ENCODE peak calls at places on chromosomes 5 and 9, in four cellular contexts. G is endothelial cell of umbilical vein, I is SJCRH30, R is suprapubic skin. S is an unnamed sample.
A peak's percentile ranks its signal among the peaks of the same experiment; 100 is the strongest.

GRCh38 chr9:125295642-125296041 is 34.0 kb downstream of the GAPVD1 start:
- DNase-seq in G (no peak), I (no peak), R (no peak), S (no peak)

GRCh38 chr9:136847065-136847826 is 2.0 kb upstream of the PHPT1 start:
- DNase-seq in G (peak; percentile 54), I (no peak), R (no peak), S (no peak)

GRCh38 chr5:123044926-123045617 is 8.5 kb upstream of the PPIC start:
- DNase-seq in G (no peak), I (no peak), R (no peak), S (no peak)

GRCh38 chr5:158654415-158654814 is 445.3 kb downstream of the EBF1 start:
- DNase-seq in G (no peak), I (no peak), R (no peak), S (no peak)

GRCh38 chr9:306907-307306 is 92.2 kb downstream of the DOCK8 start:
- DNase-seq in G (no peak), I (no peak), R (no peak), S (no peak)

GRCh38 chr5:135456238-135457099 is 4.3 kb upstream of the TIFAB start:
- DNase-seq in G (no peak), I (no peak), R (peak; percentile 71), S (no peak)

GRCh38 chr5:69493235-69493925 is 790 bp downstream of the OCLN start:
- DNase-seq in G (peak; percentile 44), I (peak; percentile 79), R (no peak), S (peak; percentile 14)

GRCh38 chr9:86077286-86077685 is 22.1 kb downstream of the GOLM1 start:
- DNase-seq in G (no peak), I (no peak), R (no peak), S (no peak)

GRCh38 chr5:55899344-55899743 is 48.2 kb downstream of the IL31RA start:
- DNase-seq in G (no peak), I (no peak), R (no peak), S (no peak)

GRCh38 chr5:139376364-139376763 is 6.7 kb downstream of the SLC23A1 start:
- DNase-seq in G (no peak), I (no peak), R (no peak), S (no peak)

GRCh38 chr5:94174748-94175411 is 433.5 kb upstream of the POU5F2 start:
- DNase-seq in G (no peak), I (no peak), R (no peak), S (no peak)

GRCh38 chr5:172672696-172673095 is 31.6 kb downstream of the NEURL1B start:
- DNase-seq in G (no peak), I (no peak), R (no peak), S (no peak)

GRCh38 chr9:114437401-114437893 is 49.7 kb upstream of the AKNA start:
- DNase-seq in G (no peak), I (no peak), R (no peak), S (no peak)

GRCh38 chr9:137795156-137795666 is 82.4 kb upstream of the CACNA1B start:
- DNase-seq in G (no peak), I (no peak), R (no peak), S (no peak)

GRCh38 chr9:105818903-105819302 is 124.6 kb downstream of the TMEM38B start:
- DNase-seq in G (no peak), I (no peak), R (no peak), S (no peak)

GRCh38 chr5:14534773-14535172 is 46.8 kb upstream of the OTULINL start:
- DNase-seq in G (no peak), I (peak; percentile 65), R (no peak), S (no peak)

GRCh38 chr5:142438573-142438972 is 113.8 kb upstream of the SPRY4 start:
- DNase-seq in G (no peak), I (no peak), R (no peak), S (no peak)

GRCh38 chr5:143002459-143003327 is 232.5 kb downstream of the ARHGAP26 start:
- DNase-seq in G (peak; percentile 97), I (no peak), R (no peak), S (no peak)

GRCh38 chr9:120308495-120308894 is 271.5 kb downstream of the CDK5RAP2 start:
- DNase-seq in G (no peak), I (no peak), R (peak; percentile 58), S (no peak)

GRCh38 chr9:128553695-128554094 is 1.3 kb downstream of the SPTAN1 start:
- DNase-seq in G (peak; percentile 56), I (no peak), R (no peak), S (no peak)

GRCh38 chr5:119750887-119751733 is 121.8 kb downstream of the FAM170A start:
- DNase-seq in G (no peak), I (no peak), R (no peak), S (no peak)

GRCh38 chr5:176948458-176948857 is 49.3 kb upstream of the HK3 start:
- DNase-seq in G (peak; percentile 62), I (no peak), R (no peak), S (no peak)

GRCh38 chr5:1315709-1316587 is 21.1 kb upstream of the TERT start:
- DNase-seq in G (no peak), I (peak; percentile 18), R (peak; percentile 78), S (no peak)

GRCh38 chr5:107365355-107366109 is 305.2 kb downstream of the EFNA5 start:
- DNase-seq in G (peak; percentile 55), I (no peak), R (no peak), S (no peak)

GRCh38 chr5:169840405-169840804 is 139.9 kb downstream of the INSYN2B start:
- DNase-seq in G (no peak), I (no peak), R (no peak), S (no peak)

GRCh38 chr9:73204910-73205309 is 53.2 kb downstream of the ANXA1 start:
- DNase-seq in G (no peak), I (no peak), R (no peak), S (no peak)

GRCh38 chr9:77488439-77489126 is 159.5 kb downstream of the GNA14 start:
- DNase-seq in G (peak; percentile 18), I (no peak), R (no peak), S (peak; percentile 18)

GRCh38 chr5:65142007-65142406 is 339.7 kb downstream of the ADAMTS6 start:
- DNase-seq in G (no peak), I (peak; percentile 47), R (no peak), S (no peak)

GRCh38 chr5:172739385-172739784 is 31.6 kb downstream of the DUSP1 start:
- DNase-seq in G (no peak), I (no peak), R (no peak), S (no peak)

GRCh38 chr9:31996331-31996730 is 388.1 kb upstream of the ACO1 start:
- DNase-seq in G (no peak), I (no peak), R (no peak), S (no peak)

GRCh38 chr9:4289411-4290380 is 10.2 kb downstream of the GLIS3 start:
- DNase-seq in G (peak; percentile 43), I (no peak), R (no peak), S (no peak)

GRCh38 chr5:2137444-2138050 is 254.8 kb upstream of the IRX4 start:
- DNase-seq in G (no peak), I (no peak), R (no peak), S (no peak)

GRCh38 chr9:114442022-114442421 is 54.2 kb upstream of the AKNA start:
- DNase-seq in G (no peak), I (no peak), R (no peak), S (no peak)

GRCh38 chr9:26264709-26265601 is 586.7 kb upstream of the TUSC1 start:
- DNase-seq in G (peak; percentile 51), I (no peak), R (no peak), S (no peak)

GRCh38 chr5:143051244-143052058 is 281.3 kb downstream of the ARHGAP26 start:
- DNase-seq in G (no peak), I (no peak), R (no peak), S (no peak)

GRCh38 chr5:56142620-56143431 is 90.3 kb downstream of the ANKRD55 start:
- DNase-seq in G (no peak), I (no peak), R (no peak), S (no peak)

GRCh38 chr5:927172-928015 is 34.7 kb downstream of the TRIP13 start:
- DNase-seq in G (no peak), I (no peak), R (no peak), S (no peak)

GRCh38 chr5:137743031-137743640 is 7.2 kb upstream of the KLHL3 start:
- DNase-seq in G (peak; percentile 72), I (peak; percentile 40), R (no peak), S (peak; percentile 70)

GRCh38 chr5:125283372-125283771 is 536.9 kb upstream of the ZNF608 start:
- DNase-seq in G (no peak), I (no peak), R (no peak), S (no peak)

GRCh38 chr9:121734465-121734864 is 83.0 kb downstream of the DAB2IP start:
- DNase-seq in G (no peak), I (no peak), R (no peak), S (no peak)
- H3K4me1 ChIP-seq in G (peaks cover 12% of the 10 kb centered on the region), I (peaks cover 19% of the 10 kb centered on the region), R (peaks cover 58% of the 10 kb centered on the region), S (peaks cover 4% of the 10 kb centered on the region)

DNA sequence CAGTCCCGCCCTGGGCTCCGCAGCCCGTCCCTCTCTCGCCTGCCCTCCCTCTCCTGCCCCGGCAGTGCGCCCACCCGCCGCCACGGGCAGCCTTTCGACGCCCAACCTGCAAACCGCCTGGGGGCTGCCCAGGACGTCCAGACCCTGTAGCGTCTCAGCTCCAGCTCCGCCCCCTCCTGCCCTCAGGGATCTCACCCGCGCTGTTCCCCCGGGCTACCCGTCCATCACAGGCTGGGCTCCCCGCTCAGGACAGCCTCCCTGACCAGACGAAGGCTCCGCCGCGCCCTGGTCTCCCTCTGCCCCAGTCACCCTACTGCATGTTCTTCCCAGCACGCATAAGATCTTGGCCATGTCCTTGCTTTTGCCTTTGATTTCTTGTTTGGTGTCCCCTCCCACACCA is 1.4 kb downstream of the RASGEF1C start:
- DNase-seq in G (no peak), I (no peak), R (no peak), S (no peak)
- H3K4me3 ChIP-seq in G (no peak overlapping the region), I (no peak overlapping the region), R (peak overlapping the region; percentile 48), S (no peak overlapping the region)

DNA sequence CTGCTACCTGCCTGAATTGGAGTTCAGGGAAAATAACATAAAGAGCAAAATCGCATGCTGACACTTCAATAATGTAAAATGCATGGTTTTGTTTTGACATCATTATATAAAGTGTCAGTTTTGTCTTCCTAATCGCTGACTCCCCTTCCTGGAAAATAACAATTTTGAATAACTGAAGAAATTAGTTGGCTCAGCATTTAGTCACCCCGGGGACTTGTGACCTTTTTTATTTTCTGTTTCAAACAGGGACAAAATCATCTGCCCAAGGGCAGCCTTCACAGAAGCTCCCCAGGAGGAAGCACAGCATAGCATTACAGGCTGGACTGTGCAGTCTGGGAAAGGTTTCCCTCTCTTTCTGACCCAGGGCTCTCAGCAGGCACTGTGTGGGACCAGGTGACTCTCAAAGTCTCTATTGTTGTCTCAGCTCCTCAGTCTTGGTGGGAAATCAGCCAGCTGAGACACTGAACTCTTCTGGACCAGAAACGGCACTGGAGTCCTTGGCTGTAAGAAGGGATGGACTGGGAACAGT is 671.2 kb upstream of the KLF4 start:
- DNase-seq in G (no peak), I (no peak), R (no peak), S (no peak)
- H3K4me1 ChIP-seq in G (no peaks in the 10 kb centered on the region), I (peaks cover 3% of the 10 kb centered on the region), R (peaks cover 16% of the 10 kb centered on the region), S (no peaks in the 10 kb centered on the region)

DNA sequence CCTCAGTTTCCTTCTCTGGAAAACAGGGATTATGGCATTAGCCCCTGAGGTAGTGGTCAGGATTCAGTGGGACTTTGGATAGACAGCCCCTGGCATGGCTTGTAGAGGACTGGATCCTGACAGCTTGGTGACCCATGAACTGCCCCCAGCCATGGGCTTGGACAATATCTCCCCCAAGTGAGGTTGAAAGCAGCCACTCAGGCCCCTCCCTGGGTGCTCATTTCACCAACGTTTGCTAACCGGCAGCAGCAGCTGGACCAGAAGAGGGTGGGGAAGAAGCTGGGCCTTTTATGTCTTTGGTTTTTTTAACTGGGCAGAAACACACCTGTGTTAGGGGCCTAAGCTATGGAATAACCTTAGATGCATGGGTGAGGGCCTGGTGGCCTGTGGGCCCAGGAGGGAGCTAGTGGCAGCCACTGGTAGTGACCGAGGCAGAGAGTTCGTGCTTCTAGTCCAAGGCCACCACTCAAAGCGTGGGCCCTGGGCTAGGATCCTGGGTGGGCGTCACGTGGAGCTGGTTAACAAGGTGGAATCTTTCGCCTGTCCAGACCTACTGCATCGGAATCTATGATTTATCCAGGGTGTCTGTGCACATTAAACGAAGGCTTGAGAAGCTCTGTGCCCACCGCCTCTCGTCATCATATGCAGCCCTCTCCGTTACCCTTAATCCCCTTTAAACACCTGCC is 1.9 kb downstream of the SLC2A8 start:
- DNase-seq in G (no peak), I (no peak), R (peak; percentile 67), S (no peak)
- H3K4me3 ChIP-seq in G (no peak overlapping the region), I (no peak overlapping the region), R (no peak overlapping the region), S (no peak overlapping the region)

S was measured in BE2C.